ENCODE peak calls at places on chromosomes 12 and 14, in eight cellular contexts. N is lower leg skin, V is BJ, Y is fibroblast of lung, A is HFFc6, K is cardiac fibroblast, Q is choroid plexus epithelial cell, M is AG04450. P is an unnamed sample.

GRCh38 chr12:53258541-53259539 is 9.3 kb upstream of the ESPL1 start:
- DNase-seq in N (no peak), V (no peak), Y (no peak), A (no peak), K (no peak), Q (peak; percentile 9), M (no peak), P (no peak)

GRCh38 chr14:76812093-76812421 is 625 bp downstream of the ANGEL1 start:
- DNase-seq in N (peak; percentile 87), V (no peak), Y (no peak), A (no peak), K (no peak), Q (no peak), M (no peak), P (no peak)

GRCh38 chr12:109727039-109727723 is 13.6 kb downstream of the FAM222A start:
- DNase-seq in N (no peak), V (no peak), Y (no peak), A (no peak), K (no peak), Q (no peak), M (no peak), P (no peak)

GRCh38 chr12:11863988-11864387 is 206.8 kb upstream of the BCL2L14 start:
- DNase-seq in N (no peak), V (no peak), Y (no peak), A (no peak), K (peak; percentile 40), Q (no peak), M (no peak), P (no peak)

GRCh38 chr14:95265106-95266094 is 54.3 kb downstream of the CLMN start:
- DNase-seq in N (peak; percentile 68), V (peak; percentile 37), Y (peak; percentile 99), A (peak; percentile 66), K (peak; percentile 99), Q (peak; percentile 96), M (peak; percentile 59), P (peak; percentile 14)

GRCh38 chr12:109387425-109388166 is 39.9 kb downstream of the MYO1H start:
- DNase-seq in N (peak; percentile 85), V (no peak), Y (peak; percentile 6), A (peak; percentile 42), K (peak; percentile 56), Q (peak; percentile 44), M (no peak), P (peak; percentile 1)

GRCh38 chr12:49138587-49138986 is 7.4 kb upstream of the TUBA1B start:
- DNase-seq in N (no peak), V (no peak), Y (no peak), A (no peak), K (peak; percentile 12), Q (peak; percentile 16), M (no peak), P (no peak)

GRCh38 chr14:65506801-65507200 is 94.3 kb downstream of the FUT8 start:
- DNase-seq in N (no peak), V (no peak), Y (no peak), A (no peak), K (no peak), Q (no peak), M (no peak), P (no peak)

GRCh38 chr14:76541594-76542219 is 165.8 kb downstream of the ESRRB start:
- DNase-seq in N (no peak), V (no peak), Y (no peak), A (no peak), K (no peak), Q (no peak), M (no peak), P (no peak)

GRCh38 chr12:13234045-13234641 is 37.6 kb downstream of the EMP1 start:
- DNase-seq in N (no peak), V (no peak), Y (peak; percentile 46), A (peak; percentile 67), K (peak; percentile 82), Q (peak; percentile 81), M (no peak), P (no peak)

GRCh38 chr14:91155626-91156089 is 41.8 kb downstream of the DGLUCY start:
- DNase-seq in N (no peak), V (no peak), Y (no peak), A (no peak), K (no peak), Q (no peak), M (no peak), P (no peak)

GRCh38 chr14:91159182-91159581 is 45.3 kb downstream of the DGLUCY start:
- DNase-seq in N (no peak), V (no peak), Y (no peak), A (no peak), K (no peak), Q (no peak), M (no peak), P (no peak)

GRCh38 chr14:91159906-91160305 is 46.0 kb downstream of the DGLUCY start:
- DNase-seq in N (no peak), V (no peak), Y (peak; percentile 58), A (no peak), K (no peak), Q (no peak), M (no peak), P (no peak)

GRCh38 chr14:91154851-91155625 is 41.2 kb downstream of the DGLUCY start:
- DNase-seq in N (peak; percentile 86), V (no peak), Y (peak; percentile 81), A (peak; percentile 40), K (peak; percentile 55), Q (peak; percentile 26), M (peak; percentile 20), P (no peak)

GRCh38 chr14:91158091-91158790 is 44.4 kb downstream of the DGLUCY start:
- DNase-seq in N (no peak), V (no peak), Y (no peak), A (no peak), K (no peak), Q (no peak), M (no peak), P (no peak)
- TF ChIP-seq CTCF in N (no peak), V (no peak), Y (no peak), A (no peak), K (no peak), Q (no peak), M (no peak), P (no peak)

DNA sequence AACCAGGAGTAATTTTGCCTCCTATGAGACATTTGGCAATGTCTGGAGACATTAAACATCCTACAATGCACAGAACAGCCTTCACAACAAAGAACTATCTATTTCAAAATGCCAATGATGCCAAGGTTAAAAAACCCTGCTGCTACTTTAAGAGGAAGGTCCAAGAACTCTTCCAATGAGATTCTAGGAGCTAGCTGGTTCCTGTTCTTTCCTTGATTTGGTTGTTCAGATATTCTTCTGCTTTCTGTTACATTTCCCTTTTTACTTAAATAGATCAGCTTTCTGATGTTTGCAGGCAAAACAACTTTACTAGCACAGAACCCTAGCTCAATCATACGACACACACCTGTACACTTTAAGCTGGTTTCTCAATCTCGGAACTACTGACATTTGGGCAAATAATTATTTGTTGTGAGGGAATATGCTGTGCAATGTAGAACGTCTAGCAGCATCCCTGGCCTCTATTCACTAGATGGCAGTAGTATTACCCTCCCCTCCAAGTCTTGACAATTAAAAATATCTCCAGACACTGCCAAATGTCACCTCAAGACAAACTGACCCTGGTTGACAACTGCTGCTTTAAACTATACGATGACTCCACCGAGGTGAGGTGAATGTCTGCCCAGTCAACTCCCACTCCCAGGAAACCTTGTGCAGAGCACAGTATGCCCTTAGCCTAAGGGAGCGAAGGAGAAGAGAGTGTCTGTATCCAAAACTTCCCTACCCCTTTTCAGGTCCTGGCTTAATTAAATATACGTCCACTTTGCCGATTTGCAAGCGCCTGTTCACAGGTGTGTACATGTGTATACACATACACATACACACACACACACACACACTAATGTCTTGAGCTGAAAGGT is 4.4 kb downstream of the BLTP3B start:
- DNase-seq in N (no peak), V (no peak), Y (no peak), A (no peak), K (peak; percentile 42), Q (peak; percentile 60), M (no peak), P (no peak)
- TF ChIP-seq CTCF in N (no peak), V (peak; percentile 40), Y (peak; percentile 55), A (peak; percentile 48), K (peak; percentile 39), Q (peak; percentile 62), M (peak; percentile 37), P (peak; percentile 19)

DNA sequence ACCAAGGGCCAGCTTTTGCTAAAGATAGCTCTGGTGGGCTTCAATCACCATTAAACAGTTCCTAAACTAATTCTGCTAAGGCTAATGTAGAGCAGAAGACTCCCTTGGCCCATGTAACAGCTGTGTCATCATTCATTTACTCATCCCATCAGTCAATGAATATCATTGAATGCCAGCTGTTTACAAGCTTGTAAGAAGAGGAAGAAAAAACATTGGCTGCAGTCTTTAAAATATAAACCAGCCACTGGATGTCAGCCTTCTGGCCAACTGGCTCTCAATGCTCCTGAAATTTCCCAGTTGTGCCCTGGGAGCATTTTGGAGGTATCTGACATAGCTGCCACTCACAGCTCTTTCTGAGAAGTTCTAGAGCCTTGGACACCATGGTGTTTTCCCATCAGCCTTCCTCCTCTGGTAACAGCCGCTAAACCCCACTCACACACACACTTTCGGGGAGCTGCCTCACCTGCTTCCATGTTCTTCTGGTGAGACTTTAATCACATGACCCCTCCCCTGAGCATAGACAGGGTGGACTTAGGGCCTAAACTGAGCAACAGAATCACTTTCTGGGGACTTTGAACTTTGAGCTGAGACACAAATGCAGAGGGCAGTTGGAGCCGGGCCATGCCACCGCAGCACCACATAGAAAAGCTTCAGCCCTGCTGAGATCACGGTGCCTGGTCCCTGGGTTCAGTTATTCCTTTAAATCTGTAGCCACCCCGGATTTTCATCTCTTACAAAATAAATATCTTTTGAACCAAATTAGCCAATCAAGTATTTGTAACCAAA is 18.2 kb upstream of the MAP3K9 start:
- DNase-seq in N (peak; percentile 5), V (no peak), Y (no peak), A (peak; percentile 27), K (peak; percentile 11), Q (peak; percentile 26), M (no peak), P (no peak)
- TF ChIP-seq CTCF in N (no peak), V (no peak), Y (no peak), A (peak; percentile 38), K (no peak), Q (peak; percentile 34), M (no peak), P (no peak)

GRCh38 chr12:77537648-77538047 is 293.0 kb upstream of the NAV3 start:
- DNase-seq in N (no peak), V (no peak), Y (no peak), A (no peak), K (no peak), Q (peak; percentile 9), M (no peak), P (no peak)

GRCh38 chr12:77535734-77536133 is 295.0 kb upstream of the NAV3 start:
- DNase-seq in N (no peak), V (no peak), Y (no peak), A (no peak), K (no peak), Q (no peak), M (no peak), P (no peak)

DNA sequence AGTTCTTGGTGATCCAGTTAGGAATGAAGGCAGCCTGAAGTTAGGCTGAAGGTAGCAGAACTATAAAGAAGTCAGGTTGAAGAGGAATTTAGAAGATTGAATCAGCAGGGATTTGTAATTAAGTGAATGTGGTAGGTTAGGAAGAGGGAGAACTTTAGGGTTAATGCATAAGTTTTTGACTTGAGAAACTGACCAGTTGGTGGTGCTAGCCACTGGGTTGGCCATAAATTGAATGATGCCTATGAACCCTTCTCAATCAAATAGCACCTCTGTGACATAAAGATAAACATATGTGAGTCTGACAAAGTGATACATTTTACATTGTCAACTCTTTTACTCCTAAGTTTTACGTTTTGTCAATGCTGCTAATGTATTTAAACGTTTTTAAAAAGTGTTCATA is 290.6 kb upstream of the NAV3 start:
- DNase-seq in N (no peak), V (no peak), Y (no peak), A (no peak), K (no peak), Q (no peak), M (no peak), P (no peak)
- TF ChIP-seq CTCF in N (no peak), V (no peak), Y (peak; percentile 5), A (no peak), K (no peak), Q (peak; percentile 4), M (peak; percentile 11), P (no peak)

P was measured in AG09319.